ENCODE peak calls at places on chromosomes 12 and 14, in five cellular contexts. M is HepG2, Z is H1, O is K562, I is SK-N-SH. R is an unnamed sample.

GRCh38 chr14:51978566-51979398 is 10.6 kb upstream of the RTRAF start:
- DNase-seq in Z (peak), O (peak), M (peak), I (peak), R (peak)

GRCh38 chr14:49792618-49793017 is 24.7 kb downstream of the KLHDC2 start:
- DNase-seq in Z (no peak), I (no peak), M (no peak), O (no peak), R (no peak)

GRCh38 chr12:110583137-110584059 is at the start of gene PPTC7:
- DNase-seq in I (peak), O (peak), M (peak), Z (peak), R (peak)

GRCh38 chr12:85920324-85920947 is 46.3 kb downstream of the NTS start:
- DNase-seq in O (peak), Z (no peak), M (peak), I (peak), R (no peak)

GRCh38 chr14:89454971-89455370 is 37.9 kb upstream of the FOXN3 start:
- DNase-seq in M (no peak), I (no peak), O (no peak), Z (no peak), R (no peak)

GRCh38 chr14:36519431-36520321 is at the start of gene NKX2-1:
- DNase-seq in M (no peak), I (peak), O (no peak), Z (no peak), R (no peak)

GRCh38 chr12:121232977-121233627 is 23.2 kb downstream of the P2RX4 start:
- DNase-seq in M (no peak), O (no peak), I (no peak), Z (no peak), R (no peak)

GRCh38 chr12:107458163-107458562 is 227.4 kb upstream of the PWP1 start:
- DNase-seq in Z (no peak), O (no peak), M (no peak), I (no peak), R (no peak)

GRCh38 chr14:42224053-42224888 is 617.6 kb downstream of the LRFN5 start:
- DNase-seq in O (peak), Z (peak), I (peak), M (peak), R (peak)

GRCh38 chr12:90842477-90842876 is 112.5 kb downstream of the CCER1 start:
- DNase-seq in M (no peak), I (no peak), O (no peak), Z (peak), R (no peak)

GRCh38 chr14:21320913-21321312 is 41.0 kb downstream of the RPGRIP1 start:
- DNase-seq in Z (no peak), O (no peak), I (no peak), M (no peak), R (no peak)

GRCh38 chr12:58143498-58143897 is 202.1 kb downstream of the ATP23 start:
- DNase-seq in M (no peak), Z (no peak), O (no peak), I (no peak), R (no peak)

GRCh38 chr14:87522575-87522974 is 470.4 kb downstream of the GALC start:
- DNase-seq in M (no peak), Z (peak), I (no peak), O (no peak), R (no peak)

GRCh38 chr14:68103841-68104240 is 284.3 kb downstream of the RAD51B start:
- DNase-seq in O (no peak), M (no peak), I (no peak), Z (no peak), R (no peak)

GRCh38 chr12:69309461-69309860 is 38.7 kb upstream of the LYZ start:
- DNase-seq in O (peak), M (no peak), Z (no peak), I (no peak), R (no peak)

GRCh38 chr12:12791756-12792346 is 6.4 kb downstream of the APOLD1 start:
- DNase-seq in O (no peak), M (no peak), I (peak), Z (no peak), R (no peak)
- TF ChIP-seq GABPA in O (no peak), M (no peak), I (no peak), Z (no peak), R (no peak)

GRCh38 chr14:94010625-94011024 is 13.5 kb downstream of the CCDC197 start:
- DNase-seq in M (no peak), Z (no peak), I (no peak), O (no peak), R (no peak)

GRCh38 chr14:94014375-94014774 is 11.8 kb upstream of the OTUB2 start:
- DNase-seq in I (no peak), O (no peak), Z (no peak), M (no peak), R (no peak)

GRCh38 chr14:94015223-94015622 is 10.9 kb upstream of the OTUB2 start:
- DNase-seq in Z (no peak), O (no peak), I (no peak), M (no peak), R (no peak)

GRCh38 chr14:94009767-94010166 is 12.7 kb downstream of the CCDC197 start:
- DNase-seq in I (no peak), O (no peak), Z (no peak), M (no peak), R (peak)

GRCh38 chr14:94011795-94012194 is 14.3 kb upstream of the OTUB2 start:
- DNase-seq in M (no peak), I (no peak), O (no peak), Z (no peak), R (no peak)
- TF ChIP-seq RFX5 in M (no peak), I (no peak), O (no peak), Z (no peak), R (no peak)

DNA sequence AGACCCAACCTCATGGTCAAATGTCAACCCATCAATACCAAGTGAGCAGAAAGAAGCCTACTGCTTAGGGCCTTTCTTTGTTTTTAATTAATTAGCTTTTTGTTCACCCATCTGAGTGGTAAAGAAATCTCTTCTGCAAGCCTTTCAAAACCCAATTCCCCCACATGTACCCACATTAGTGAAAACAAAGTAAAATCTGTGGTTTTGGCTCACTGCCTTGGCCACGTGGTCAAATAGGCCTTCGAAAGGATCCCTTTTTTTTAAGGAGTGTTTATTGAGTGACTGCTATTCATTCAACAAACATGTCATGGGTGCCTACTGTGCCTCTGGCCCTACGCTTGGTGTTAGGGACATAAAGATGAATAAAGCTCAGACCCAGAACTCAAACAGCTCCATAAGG is 160.1 kb downstream of the NUAK1 start:
- DNase-seq in M (no peak), I (no peak), O (no peak), Z (no peak), R (no peak)
- TF ChIP-seq GABPA in M (no peak), I (no peak), O (no peak), Z (no peak), R (no peak)

GRCh38 chr12:49198431-49199155 is 9.7 kb upstream of the TUBA1A start:
- DNase-seq in O (no peak), M (no peak), Z (no peak), I (peak), R (no peak)
- TF ChIP-seq RFX5 in O (no peak), M (no peak), Z (no peak), I (no peak), R (no peak)

GRCh38 chr12:123807002-123807401 is 44.9 kb downstream of the DNAH10 start:
- DNase-seq in M (no peak), I (no peak), O (no peak), Z (no peak), R (no peak)
- TF ChIP-seq GABPA in M (no peak), I (no peak), O (no peak), Z (no peak), R (no peak)

R was measured in GM12878.